ENCODE peak calls at places on chromosomes 1 and 21, in eight cellular contexts. L is heart right ventricle, G is neural progenitor cell, N is GM23338, A is fibroblast of lung, K is right atrium auricular region, V is A549, O is lower lobe of right lung. U is an unnamed sample.

GRCh38 chr21:32524010-32524719 is 61.2 kb downstream of the TCP10L start:
- DNase-seq in V (no peak), K (peak), L (peak), A (peak), N (no peak), O (no peak), G (peak), U (no peak)

GRCh38 chr1:247332901-247333361 is 1.3 kb upstream of the ZNF496 start:
- DNase-seq in V (no peak), G (peak), L (no peak), N (peak), A (peak), O (peak), K (peak), U (no peak)

GRCh38 chr1:112514901-112515300 is 6.1 kb downstream of the WNT2B start:
- DNase-seq in K (no peak), L (no peak), A (no peak), N (no peak), G (no peak), O (no peak), V (no peak), U (no peak)

GRCh38 chr1:202214089-202214843 is 20.7 kb downstream of the LGR6 start:
- DNase-seq in O (no peak), G (peak), L (no peak), K (no peak), V (no peak), N (peak), A (no peak), U (no peak)

GRCh38 chr1:172480421-172480820 is 36.6 kb upstream of the PIGC start:
- DNase-seq in G (no peak), N (no peak), V (no peak), O (no peak), A (no peak), K (no peak), L (no peak), U (no peak)

GRCh38 chr1:171796592-171796991 is 15.1 kb downstream of the METTL13 start:
- DNase-seq in G (no peak), L (no peak), N (no peak), O (no peak), K (no peak), V (no peak), A (no peak), U (no peak)

GRCh38 chr1:87219626-87220025 is 109.1 kb upstream of the LMO4 start:
- DNase-seq in O (no peak), K (no peak), L (no peak), V (no peak), N (no peak), G (no peak), A (peak), U (no peak)

GRCh38 chr1:244657421-244657820 is 4.5 kb downstream of the DESI2 start:
- DNase-seq in V (no peak), O (no peak), G (peak), A (no peak), K (no peak), L (no peak), N (no peak), U (no peak)

GRCh38 chr1:76868916-76869315 is 1.6 kb downstream of the ST6GALNAC5 start:
- DNase-seq in G (peak), A (no peak), K (no peak), L (no peak), N (peak), V (no peak), O (peak), U (peak)

GRCh38 chr1:116288201-116288598 is 84.8 kb upstream of the ATP1A1 start:
- DNase-seq in V (no peak), O (no peak), A (no peak), K (no peak), G (no peak), L (no peak), N (no peak), U (no peak)

GRCh38 chr1:27455166-27455811 is 34.7 kb downstream of the WASF2 start:
- DNase-seq in N (no peak), V (no peak), L (no peak), O (no peak), A (no peak), K (no peak), G (no peak), U (no peak)

GRCh38 chr1:92483442-92484170 is 3.1 kb downstream of the GFI1 start:
- DNase-seq in N (peak), O (peak), G (peak), V (no peak), A (no peak), L (no peak), K (no peak), U (peak)

GRCh38 chr1:31556481-31557006 is 19.8 kb upstream of the TINAGL1 start:
- DNase-seq in G (no peak), N (no peak), A (no peak), K (no peak), V (no peak), O (no peak), L (no peak), U (no peak)

GRCh38 chr1:81758213-81758612 is 42.5 kb upstream of the ADGRL2 start:
- DNase-seq in V (no peak), A (no peak), O (no peak), K (no peak), L (no peak), G (no peak), N (no peak), U (no peak)

GRCh38 chr1:166974647-166975345 is 544 bp downstream of the ILDR2 start:
- DNase-seq in L (no peak), K (no peak), V (no peak), O (no peak), N (no peak), G (peak), A (no peak), U (no peak)

GRCh38 chr1:183275322-183275721 is 89.3 kb downstream of the LAMC2 start:
- DNase-seq in K (peak), N (no peak), V (no peak), A (no peak), L (no peak), G (no peak), O (no peak), U (no peak)

GRCh38 chr1:27361553-27361952 is 5.2 kb downstream of the MAP3K6 start:
- DNase-seq in A (no peak), G (no peak), O (peak), L (no peak), V (no peak), K (no peak), N (no peak), U (no peak)

GRCh38 chr1:109432336-109432735 is 6.1 kb upstream of the PSMA5 start:
- DNase-seq in A (peak), O (no peak), N (no peak), G (no peak), K (no peak), L (no peak), V (no peak), U (no peak)

GRCh38 chr1:29238601-29238964 is 2.3 kb downstream of the PTPRU start:
- DNase-seq in O (no peak), V (no peak), K (no peak), L (no peak), N (peak), A (no peak), G (no peak), U (no peak)

GRCh38 chr1:117553468-117553867 is 52.4 kb upstream of the TENT5C start:
- DNase-seq in G (no peak), N (no peak), O (no peak), K (no peak), V (no peak), A (no peak), L (no peak), U (no peak)

GRCh38 chr1:246647113-246647512 is 77.1 kb upstream of the SCCPDH start:
- DNase-seq in G (peak), A (peak), K (peak), L (peak), N (peak), V (no peak), O (no peak), U (peak)

GRCh38 chr1:227190321-227190720 is 128.0 kb downstream of the CDC42BPA start:
- DNase-seq in K (no peak), A (peak), V (no peak), O (no peak), L (no peak), G (no peak), N (no peak), U (no peak)

GRCh38 chr1:41242645-41243171 is 602 bp upstream of the SCMH1 start:
- DNase-seq in V (no peak), O (no peak), K (no peak), L (peak), N (peak), G (peak), A (no peak), U (no peak)

GRCh38 chr1:88216441-88216840 is 467.6 kb upstream of the PKN2 start:
- DNase-seq in N (no peak), K (no peak), L (no peak), A (no peak), G (no peak), V (no peak), O (no peak), U (no peak)

GRCh38 chr1:156511656-156512055 is 11.1 kb upstream of the MEF2D start:
- DNase-seq in N (no peak), A (peak), V (peak), G (no peak), L (no peak), O (no peak), K (no peak), U (no peak)

GRCh38 chr1:201845331-201846083 is 16.6 kb downstream of the IPO9 start:
- DNase-seq in K (no peak), N (no peak), A (peak), O (no peak), V (no peak), G (no peak), L (no peak), U (no peak)

GRCh38 chr1:43430831-43431230 is 22.9 kb downstream of the HYI start:
- DNase-seq in G (no peak), L (no peak), K (no peak), A (no peak), N (no peak), V (no peak), O (no peak), U (no peak)

GRCh38 chr1:241778117-241778516 is 69.9 kb upstream of the EXO1 start:
- DNase-seq in G (no peak), K (no peak), V (no peak), O (no peak), N (no peak), A (no peak), L (no peak), U (no peak)

GRCh38 chr1:167197692-167198091 is 23.0 kb upstream of the POU2F1 start:
- DNase-seq in G (no peak), A (no peak), N (no peak), L (no peak), O (no peak), V (no peak), K (no peak), U (no peak)

GRCh38 chr1:10957151-10957550 is 55.3 kb upstream of the TARDBP start:
- DNase-seq in A (no peak), L (no peak), V (no peak), O (no peak), K (no peak), G (no peak), N (no peak), U (no peak)

GRCh38 chr1:51506537-51506936 is 12.5 kb downstream of the EPS15 start:
- DNase-seq in A (peak), G (no peak), L (peak), K (no peak), O (no peak), N (no peak), V (no peak), U (no peak)

GRCh38 chr21:43005635-43006034 is 31.3 kb downstream of the PKNOX1 start:
- DNase-seq in O (no peak), K (no peak), V (no peak), N (no peak), A (no peak), L (no peak), G (no peak), U (no peak)

GRCh38 chr1:42043811-42044210 is 109.4 kb upstream of the GUCA2B start:
- DNase-seq in G (no peak), V (no peak), N (no peak), L (no peak), A (no peak), K (no peak), O (no peak), U (no peak)

GRCh38 chr1:116820362-116820761 is 66.1 kb downstream of the CD2 start:
- DNase-seq in G (no peak), L (peak), K (peak), O (no peak), A (peak), V (no peak), N (no peak), U (no peak)

GRCh38 chr1:162466797-162467196 is 30.8 kb upstream of the UHMK1 start:
- DNase-seq in A (no peak), V (no peak), O (no peak), N (no peak), G (no peak), K (no peak), L (no peak), U (no peak)

DNA sequence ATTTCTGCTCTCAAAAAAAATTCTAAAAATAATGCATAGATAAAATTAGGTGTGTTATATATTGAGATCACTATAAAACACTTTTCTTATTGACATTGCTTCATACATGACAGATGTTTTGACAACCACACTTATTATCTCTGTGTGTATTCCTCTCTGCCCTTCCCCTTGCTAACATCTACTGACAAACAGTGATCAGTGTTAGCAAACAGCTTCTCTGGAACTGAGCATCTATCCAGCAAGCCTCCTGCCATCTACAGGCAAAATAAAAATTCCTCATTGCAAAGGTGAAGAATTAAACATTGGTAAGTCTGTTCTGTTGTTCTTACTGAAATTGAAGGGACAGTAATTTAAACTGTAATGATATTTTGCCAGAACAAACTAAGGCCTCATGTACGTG is 2153.9 kb downstream of the NCAM2 start:
- DNase-seq in L (no peak), G (no peak), V (no peak), N (no peak), K (no peak), A (no peak), O (no peak), U (no peak)
- TF ChIP-seq CTCF in L (no peak), G (no peak), V (no peak), N (peak), K (no peak), A (no peak), O (no peak), U (no peak)

DNA sequence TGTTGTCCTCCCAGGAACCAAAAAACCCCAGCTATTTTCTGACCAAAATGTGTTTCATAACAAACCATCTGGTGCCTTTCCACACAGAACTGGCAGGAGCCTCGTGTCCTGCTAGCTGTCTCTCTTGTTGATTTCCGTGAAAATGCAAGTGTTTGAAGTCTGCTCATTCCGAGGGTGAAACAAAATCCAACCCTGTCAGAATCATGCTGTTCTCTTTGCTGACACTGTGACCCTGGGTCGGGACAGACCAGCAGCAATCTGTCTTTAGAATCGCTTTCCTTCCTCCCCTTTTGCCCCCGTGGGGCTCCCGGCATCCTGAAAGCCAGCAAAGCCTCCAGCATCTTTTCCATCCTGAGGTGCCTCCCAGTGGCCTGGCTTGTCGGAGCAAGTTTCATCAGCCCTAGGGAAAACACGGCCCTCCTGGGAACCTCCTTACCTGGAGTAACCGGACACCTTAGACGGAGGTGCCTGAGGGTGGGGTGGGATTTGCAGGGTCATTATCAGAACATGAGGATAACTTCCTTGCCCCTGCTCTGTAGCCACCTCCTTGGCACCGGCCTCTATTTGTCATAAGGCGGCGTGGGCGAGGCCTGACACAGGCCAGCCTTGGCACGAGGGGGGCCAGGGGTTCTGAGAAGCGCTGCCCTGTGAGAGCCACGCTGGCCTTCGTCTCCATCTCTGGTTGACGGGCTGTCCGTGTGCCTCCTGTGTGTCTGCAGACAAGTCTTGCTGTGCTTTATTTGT is 24.9 kb downstream of the LDLRAP1 start:
- DNase-seq in N (peak), A (peak), V (no peak), O (no peak), L (no peak), G (peak), K (no peak), U (peak)
- TF ChIP-seq CTCF in N (peak), A (peak), V (no peak), O (no peak), L (no peak), G (no peak), K (no peak), U (no peak)

DNA sequence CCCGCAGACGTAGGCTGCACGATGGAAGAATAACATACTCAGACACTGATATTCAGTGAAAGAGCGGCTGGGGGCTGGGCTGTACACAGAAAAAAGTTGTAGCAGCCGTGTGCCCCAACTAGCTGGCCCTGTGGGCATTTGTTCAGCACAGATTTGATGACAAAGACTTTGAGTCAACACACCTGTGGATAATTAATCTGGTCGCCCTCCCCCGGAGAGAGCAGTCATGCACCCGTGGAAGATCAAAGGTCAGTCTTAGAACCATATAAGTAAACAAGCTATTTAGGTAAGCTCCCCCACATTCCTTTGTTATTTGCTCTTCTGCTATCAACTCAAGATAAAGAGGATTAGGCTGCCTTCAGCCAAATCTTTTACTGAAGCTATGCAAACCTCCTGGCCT is 148.4 kb upstream of the HMCN1 start:
- DNase-seq in K (no peak), L (no peak), A (no peak), V (peak), N (no peak), G (no peak), O (no peak), U (no peak)
- TF ChIP-seq CTCF in K (no peak), L (no peak), A (no peak), V (no peak), N (no peak), G (no peak), O (no peak), U (no peak)

GRCh38 chr1:197391303-197392226 is 123.5 kb downstream of the CRB1 start:
- DNase-seq in G (peak), L (no peak), N (peak), A (no peak), V (no peak), K (no peak), O (no peak), U (no peak)
- TF ChIP-seq CTCF in G (peak), L (no peak), N (peak), A (no peak), V (no peak), K (no peak), O (no peak), U (no peak)

GRCh38 chr1:225111000-225111399 is 181.5 kb downstream of the DNAH14 start:
- DNase-seq in N (no peak), O (no peak), K (no peak), G (no peak), V (no peak), L (no peak), A (no peak), U (no peak)
- TF ChIP-seq CTCF in N (no peak), O (no peak), K (no peak), G (no peak), V (no peak), L (no peak), A (no peak), U (no peak)

GRCh38 chr1:59045137-59045536 is 251.8 kb upstream of the FGGY start:
- DNase-seq in L (no peak), A (no peak), O (no peak), N (no peak), G (no peak), K (no peak), V (no peak), U (no peak)

GRCh38 chr1:59044535-59045121 is 252.3 kb upstream of the FGGY start:
- DNase-seq in G (no peak), V (no peak), N (no peak), L (no peak), O (no peak), A (no peak), K (no peak), U (no peak)

GRCh38 chr1:59043796-59044195 is 253.1 kb upstream of the FGGY start:
- DNase-seq in O (no peak), L (peak), V (no peak), G (no peak), N (no peak), K (peak), A (peak), U (no peak)

GRCh38 chr1:59039551-59039950 is 255.7 kb upstream of the JUN start:
- DNase-seq in A (peak), V (no peak), O (no peak), N (no peak), G (no peak), K (no peak), L (no peak), U (no peak)

GRCh38 chr1:59041878-59042277 is 255.0 kb upstream of the FGGY start:
- DNase-seq in L (no peak), N (no peak), V (no peak), G (no peak), A (peak), K (no peak), O (no peak), U (no peak)
- TF ChIP-seq CTCF in L (peak), N (no peak), V (no peak), G (no peak), A (peak), K (no peak), O (no peak), U (no peak)

GRCh38 chr1:243642936-243643335 is 207.1 kb downstream of the AKT3 start:
- DNase-seq in K (no peak), A (peak), V (no peak), O (no peak), L (no peak), G (no peak), N (peak), U (no peak)

GRCh38 chr1:243638186-243638585 is 211.9 kb downstream of the AKT3 start:
- DNase-seq in N (no peak), K (no peak), G (no peak), V (no peak), L (no peak), O (no peak), A (no peak), U (no peak)

DNA sequence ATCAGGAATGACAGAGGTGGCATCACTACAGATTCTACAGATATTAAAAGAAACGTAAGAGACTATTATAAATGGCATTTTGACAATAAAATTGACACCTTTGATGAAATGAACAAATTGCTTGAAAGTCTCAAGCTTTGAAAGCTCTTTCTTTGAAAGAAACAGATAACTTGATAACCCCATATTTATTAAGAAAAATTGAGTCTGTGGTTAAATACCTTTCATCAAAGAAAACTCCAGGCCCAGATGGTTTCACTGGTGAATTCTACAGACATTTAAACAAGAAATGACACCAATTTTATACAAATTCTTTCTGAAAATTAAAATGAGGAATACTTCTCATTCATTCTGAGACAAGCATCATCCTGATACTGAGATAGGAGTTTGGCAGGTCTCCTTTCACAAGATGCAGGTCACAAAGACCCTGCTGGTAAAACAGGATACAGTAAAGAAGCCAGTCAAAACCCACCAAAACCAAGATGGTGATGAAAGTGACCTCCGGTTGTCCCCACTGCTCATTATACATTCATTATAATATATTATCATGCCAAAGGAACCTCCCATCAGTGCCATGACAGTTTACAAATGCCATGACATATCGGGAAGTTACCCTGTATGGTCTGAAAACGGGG is 210.9 kb downstream of the AKT3 start:
- DNase-seq in K (no peak), A (no peak), O (no peak), G (no peak), L (no peak), N (no peak), V (no peak), U (no peak)
- TF ChIP-seq CTCF in K (no peak), A (no peak), O (no peak), G (no peak), L (no peak), N (no peak), V (no peak), U (no peak)